ENCODE peak calls at places on chromosomes 6 and 20, in ten cellular contexts. L is NCI-H1436; E is T-helper 2 cell; Y is left ventricle myocardium inferior; S is activated CD4-positive, alpha-beta T cell treated with anti-CD3 and anti-CD28 coated beads for 4 hours; K is DMS 273 treated with DMSO at 0.1 percent for 48 hours; J is stromal cell of bone marrow; Z is NCI-H1105 treated with DMSO at 0.1 percent for 48 hours; B is heart right ventricle; M is NCI-H524 treated with DMSO at 0.1 percent for 48 hours. I is an unnamed sample.

GRCh38 chr20:59177266-59178250 is 13.9 kb downstream of the ZNF831 start:
- DNase-seq in Z (no peak), M (no peak), K (no peak), Y (no peak), S (peak; percentile 21), E (no peak), B (no peak), J (no peak), L (no peak), I (no peak)

GRCh38 chr20:37505263-37506165 is 15.5 kb upstream of the NNAT start:
- DNase-seq in L (no peak), E (no peak), K (no peak), B (no peak), Y (no peak), S (no peak), J (no peak), M (no peak), Z (no peak), I (no peak)

GRCh38 chr6:15441215-15441868 is 195.5 kb downstream of the JARID2 start:
- DNase-seq in Z (peak; percentile 54), B (peak; percentile 56), K (no peak), Y (no peak), L (peak; percentile 23), S (peak; percentile 49), J (peak; percentile 62), M (no peak), E (no peak), I (peak; percentile 84)

GRCh38 chr6:56223995-56224394 is 23.4 kb downstream of the COL21A1 start:
- DNase-seq in Z (no peak), J (peak; percentile 88), B (no peak), E (no peak), L (no peak), K (no peak), Y (no peak), S (no peak), M (no peak), I (peak; percentile 57)

GRCh38 chr6:53119349-53119748 is 29.3 kb downstream of the GCM1 start:
- DNase-seq in E (no peak), J (no peak), Z (no peak), L (no peak), M (no peak), K (no peak), B (no peak), S (no peak), Y (no peak), I (peak; percentile 63)

GRCh38 chr20:47998736-47999135 is 213.5 kb upstream of the SULF2 start:
- DNase-seq in M (no peak), K (no peak), S (no peak), Z (no peak), Y (no peak), J (no peak), L (no peak), E (no peak), B (no peak), I (no peak)

GRCh38 chr6:144725731-144726522 is 440.8 kb downstream of the UTRN start:
- DNase-seq in K (no peak), L (no peak), J (no peak), E (no peak), B (peak; percentile 13), S (no peak), Y (peak; percentile 21), Z (no peak), M (no peak), I (no peak)

GRCh38 chr6:149267513-149268043 is 49.9 kb upstream of the TAB2 start:
- DNase-seq in S (no peak), M (no peak), J (no peak), B (no peak), L (no peak), Y (no peak), K (no peak), Z (no peak), E (no peak), I (no peak)

GRCh38 chr6:16252696-16253299 is 14.4 kb downstream of the GMPR start:
- DNase-seq in B (no peak), S (no peak), Z (no peak), E (no peak), K (no peak), Y (no peak), L (no peak), M (no peak), J (no peak), I (no peak)

GRCh38 chr20:50037123-50037522 is 54.3 kb downstream of the SNAI1 start:
- DNase-seq in Z (no peak), K (no peak), B (no peak), E (no peak), S (no peak), Y (no peak), J (no peak), L (no peak), M (no peak), I (no peak)

GRCh38 chr20:36571564-36572504 is 1.6 kb upstream of the TGIF2 start:
- DNase-seq in L (no peak), M (no peak), Y (no peak), S (no peak), E (no peak), K (no peak), J (no peak), B (no peak), Z (no peak), I (no peak)

GRCh38 chr6:131937219-131937618 is 14.0 kb downstream of the CCN2 start:
- DNase-seq in E (no peak), J (peak; percentile 57), L (no peak), B (no peak), Z (peak; percentile 3), M (no peak), Y (no peak), S (no peak), K (no peak), I (no peak)

GRCh38 chr6:44052419-44053011 is 74.7 kb downstream of the MRPL14 start:
- DNase-seq in B (no peak), Y (no peak), S (no peak), E (no peak), K (no peak), M (no peak), L (no peak), J (peak; percentile 79), Z (no peak), I (peak; percentile 74)

GRCh38 chr6:68741501-68742343 is 106.6 kb downstream of the ADGRB3 start:
- DNase-seq in S (no peak), Z (no peak), B (no peak), Y (no peak), J (no peak), E (no peak), L (no peak), M (no peak), K (no peak), I (no peak)

GRCh38 chr6:75525682-75526081 is 32.1 kb upstream of the FILIP1 start:
- DNase-seq in L (no peak), J (no peak), B (no peak), S (no peak), K (no peak), E (no peak), Z (no peak), Y (no peak), M (no peak), I (no peak)

GRCh38 chr6:168794515-168794914 is 353.5 kb downstream of the SMOC2 start:
- DNase-seq in S (no peak), Y (no peak), K (no peak), B (no peak), E (no peak), Z (no peak), M (no peak), L (no peak), J (no peak), I (no peak)

GRCh38 chr20:23151008-23151703 is 65.0 kb upstream of the CD93 start:
- DNase-seq in Z (no peak), M (no peak), S (no peak), L (no peak), Y (no peak), J (no peak), B (no peak), E (no peak), K (no peak), I (no peak)

GRCh38 chr6:108119212-108120141 is 44.9 kb upstream of the OSTM1 start:
- DNase-seq in M (no peak), L (no peak), K (no peak), J (no peak), E (no peak), Z (no peak), S (no peak), Y (no peak), B (no peak), I (no peak)

GRCh38 chr20:50191566-50192363 is 1.1 kb downstream of the CEBPB start:
- DNase-seq in E (peak; percentile 47), S (no peak), B (no peak), J (no peak), Z (peak; percentile 54), K (peak; percentile 58), L (peak; percentile 9), M (no peak), Y (peak; percentile 44), I (no peak)

GRCh38 chr6:12937971-12938370 is 221.4 kb downstream of the PHACTR1 start:
- DNase-seq in S (no peak), E (no peak), Z (no peak), L (no peak), K (no peak), J (no peak), B (no peak), Y (no peak), M (no peak), I (no peak)

GRCh38 chr6:109458774-109459531 is 3.4 kb upstream of the MICAL1 start:
- DNase-seq in Z (no peak), E (no peak), S (peak; percentile 49), L (no peak), J (no peak), Y (no peak), K (no peak), B (no peak), M (no peak), I (no peak)

GRCh38 chr6:130158061-130158460 is 64.7 kb downstream of the SAMD3 start:
- DNase-seq in E (no peak), L (no peak), M (no peak), B (no peak), J (no peak), Y (no peak), K (no peak), Z (no peak), S (no peak), I (no peak)

GRCh38 chr6:169806718-169807117 is 55.3 kb downstream of the ERMARD start:
- DNase-seq in K (no peak), M (no peak), B (no peak), Z (no peak), Y (no peak), J (no peak), S (no peak), L (no peak), E (no peak), I (no peak)

GRCh38 chr20:50487397-50487796 is 22.8 kb upstream of the PTPN1 start:
- DNase-seq in J (no peak), Z (no peak), M (no peak), E (no peak), Y (no peak), S (no peak), B (no peak), K (no peak), L (no peak), I (no peak)

GRCh38 chr20:40477805-40478204 is 211.2 kb downstream of the MAFB start:
- DNase-seq in Y (no peak), S (no peak), E (no peak), L (no peak), B (no peak), Z (no peak), M (no peak), K (no peak), J (peak; percentile 66), I (peak; percentile 67)

GRCh38 chr6:36848658-36849441 is 9.6 kb upstream of the CPNE5 start:
- DNase-seq in Y (peak; percentile 77), B (peak; percentile 67), J (no peak), K (no peak), L (no peak), E (no peak), Z (peak; percentile 87), S (no peak), M (no peak), I (no peak)

GRCh38 chr6:90508753-90509152 is 78.1 kb downstream of the MAP3K7 start:
- DNase-seq in M (no peak), J (no peak), Z (no peak), L (no peak), E (no peak), Y (no peak), B (no peak), K (no peak), S (no peak), I (no peak)

GRCh38 chr6:43740961-43741764 is 28.8 kb upstream of the VEGFA start:
- DNase-seq in Y (no peak), J (no peak), K (no peak), S (no peak), B (no peak), Z (no peak), L (no peak), E (no peak), M (no peak), I (no peak)

I was measured in AG08395.